ENCODE peak calls at places on chromosomes 7 and 10, in eight cellular contexts. P, S, Z, F, B, C, G and E are unnamed samples.
A peak's percentile ranks its signal among the peaks of the same experiment; 100 is the strongest.

GRCh38 chr7:30472081-30472770 is 6.4 kb downstream of the NOD1 start:
- DNase-seq in S (no peak), P (no peak), C (peak; percentile 44), G (no peak), Z (no peak), F (no peak), B (no peak), E (no peak)

GRCh38 chr10:20110435-20111119 is 294.3 kb downstream of the PLXDC2 start:
- DNase-seq in G (no peak), S (no peak), P (no peak), B (no peak), C (no peak), F (no peak), Z (no peak), E (no peak)

GRCh38 chr7:41655470-41655869 is 47.4 kb downstream of the INHBA start:
- DNase-seq in C (no peak), G (no peak), B (no peak), S (no peak), P (no peak), Z (no peak), F (no peak), E (no peak)

GRCh38 chr10:133107442-133107841 is 19.7 kb downstream of the ADGRA1 start:
- DNase-seq in G (no peak), B (no peak), F (no peak), P (no peak), C (no peak), S (no peak), Z (no peak), E (no peak)

GRCh38 chr10:24935504-24936292 is 16.7 kb downstream of the PRTFDC1 start:
- DNase-seq in S (no peak), B (no peak), Z (no peak), P (no peak), G (no peak), F (no peak), C (no peak), E (no peak)

GRCh38 chr7:129616530-129616929 is 5.0 kb downstream of the NRF1 start:
- DNase-seq in F (no peak), G (no peak), S (no peak), C (no peak), B (no peak), P (no peak), Z (no peak), E (no peak)

GRCh38 chr7:102390697-102391484 is 5.3 kb upstream of the PRKRIP1 start:
- DNase-seq in B (peak; percentile 41), F (peak; percentile 90), P (peak; percentile 89), Z (peak; percentile 77), G (peak; percentile 78), C (peak; percentile 88), S (peak; percentile 63), E (peak; percentile 70)

GRCh38 chr10:47317251-47317650 is 5.0 kb upstream of the GDF2 start:
- DNase-seq in Z (no peak), F (peak; percentile 67), G (no peak), P (no peak), B (no peak), S (no peak), C (no peak), E (no peak)